ENCODE peak calls at places on chromosomes 5 and 9, in five cellular contexts. One of them, this sample, is unnamed.

GRCh38 chr5:99102073-99102697 is 173.4 kb upstream of the CHD1 start:
- DNase-seq in ascending aorta: no peak
- DNase-seq in prostate gland: no peak
- DNase-seq in astrocyte of the spinal cord: no peak
- DNase-seq in kidney: no peak
- DNase-seq in this sample: no peak

GRCh38 chr9:37529111-37529510 is 43.4 kb downstream of the POLR1E start:
- DNase-seq in ascending aorta: no peak
- DNase-seq in prostate gland: peak; percentile 13
- DNase-seq in astrocyte of the spinal cord: peak; percentile 7
- DNase-seq in kidney: peak; percentile 82
- DNase-seq in this sample: no peak

GRCh38 chr5:41885286-41885685 is 15.1 kb upstream of the OXCT1 start:
- DNase-seq in ascending aorta: no peak
- DNase-seq in prostate gland: no peak
- DNase-seq in astrocyte of the spinal cord: no peak
- DNase-seq in kidney: no peak
- DNase-seq in this sample: no peak

GRCh38 chr5:133866903-133867245 is 101.6 kb downstream of the C5orf15 start:
- DNase-seq in ascending aorta: no peak
- DNase-seq in prostate gland: no peak
- DNase-seq in astrocyte of the spinal cord: no peak
- DNase-seq in kidney: no peak
- DNase-seq in this sample: no peak

GRCh38 chr9:88660611-88661010 is 125.6 kb downstream of the NXNL2 start:
- DNase-seq in ascending aorta: no peak
- DNase-seq in prostate gland: no peak
- DNase-seq in astrocyte of the spinal cord: no peak
- DNase-seq in kidney: no peak
- DNase-seq in this sample: no peak

GRCh38 chr5:134079748-134080581 is 34.5 kb upstream of the TCF7 start:
- DNase-seq in ascending aorta: no peak
- DNase-seq in prostate gland: no peak
- DNase-seq in astrocyte of the spinal cord: no peak
- DNase-seq in kidney: no peak
- DNase-seq in this sample: no peak

GRCh38 chr5:168788786-168789185 is 209.6 kb upstream of the PANK3 start:
- DNase-seq in ascending aorta: no peak
- DNase-seq in prostate gland: no peak
- DNase-seq in astrocyte of the spinal cord: no peak
- DNase-seq in kidney: no peak
- DNase-seq in this sample: no peak

GRCh38 chr9:134618163-134618822 is 23.3 kb upstream of the COL5A1 start:
- DNase-seq in ascending aorta: peak; percentile 54
- DNase-seq in prostate gland: no peak
- DNase-seq in astrocyte of the spinal cord: no peak
- DNase-seq in kidney: peak; percentile 69
- DNase-seq in this sample: no peak

GRCh38 chr9:86885232-86885631 is 62.1 kb downstream of the GAS1 start:
- DNase-seq in ascending aorta: no peak
- DNase-seq in prostate gland: no peak
- DNase-seq in astrocyte of the spinal cord: no peak
- DNase-seq in kidney: no peak
- DNase-seq in this sample: no peak

GRCh38 chr9:109253637-109254284 is 67.1 kb downstream of the EPB41L4B start:
- DNase-seq in ascending aorta: no peak
- DNase-seq in prostate gland: peak; percentile 42
- DNase-seq in astrocyte of the spinal cord: peak; percentile 77
- DNase-seq in kidney: no peak
- DNase-seq in this sample: no peak

GRCh38 chr9:137462396-137463193 is 3.5 kb upstream of the NSMF start:
- DNase-seq in ascending aorta: peak; percentile 61
- DNase-seq in prostate gland: no peak
- DNase-seq in astrocyte of the spinal cord: no peak
- DNase-seq in kidney: peak; percentile 77
- DNase-seq in this sample: no peak

GRCh38 chr9:219670-220365 is 5.2 kb downstream of the DOCK8 start:
- DNase-seq in ascending aorta: no peak
- DNase-seq in prostate gland: no peak
- DNase-seq in astrocyte of the spinal cord: no peak
- DNase-seq in kidney: no peak
- DNase-seq in this sample: no peak

GRCh38 chr5:6791031-6791577 is 77.9 kb downstream of the TENT4A start:
- DNase-seq in ascending aorta: no peak
- DNase-seq in prostate gland: no peak
- DNase-seq in astrocyte of the spinal cord: no peak
- DNase-seq in kidney: no peak
- DNase-seq in this sample: no peak

GRCh38 chr5:63959177-63959982 is 2.9 kb downstream of the HTR1A start:
- DNase-seq in ascending aorta: no peak
- DNase-seq in prostate gland: no peak
- DNase-seq in astrocyte of the spinal cord: no peak
- DNase-seq in kidney: peak; percentile 46
- DNase-seq in this sample: no peak

DNA sequence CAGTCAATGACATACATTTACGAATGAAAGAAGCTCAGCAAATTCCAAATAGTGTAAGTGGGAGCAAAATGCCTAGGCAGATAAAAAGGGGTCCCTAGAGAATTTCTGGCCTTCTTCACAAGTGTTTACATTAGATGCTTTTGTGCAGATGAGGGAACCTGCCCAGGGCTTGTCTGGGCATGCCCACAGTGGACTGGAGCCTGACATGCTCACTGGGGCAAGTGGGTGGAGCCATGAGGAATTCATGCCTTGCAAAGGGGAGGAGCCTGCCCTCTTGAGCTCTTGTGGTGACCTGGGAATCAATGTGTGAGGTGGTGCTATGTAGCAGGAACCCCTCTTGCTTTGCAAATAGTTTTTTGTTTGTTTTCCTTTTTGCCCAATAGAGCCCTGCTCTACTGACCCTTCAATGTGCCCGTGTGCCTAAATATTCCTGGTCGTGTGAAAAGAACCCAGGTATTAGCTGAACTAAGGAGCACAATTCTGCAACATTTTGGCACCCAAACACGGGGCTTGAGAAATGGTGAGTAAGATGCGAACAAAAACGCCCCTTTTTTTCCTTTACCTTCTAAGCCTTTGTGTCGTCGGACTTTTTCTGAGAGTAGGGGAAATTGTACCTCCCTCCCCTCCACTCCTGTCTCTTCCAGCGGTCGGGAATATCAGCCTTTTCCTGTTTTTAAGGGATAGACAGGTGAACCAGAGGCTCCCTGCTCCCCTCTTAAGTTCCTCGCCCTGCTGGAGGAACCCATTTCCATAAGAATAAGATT is 433.8 kb upstream of the CDH9 start:
- DNase-seq in ascending aorta: no peak
- DNase-seq in prostate gland: no peak
- DNase-seq in astrocyte of the spinal cord: peak; percentile 2
- DNase-seq in kidney: no peak
- DNase-seq in this sample: peak; percentile 47
- H3K4me3 ChIP-seq in ascending aorta: no peak overlapping the region
- H3K4me3 ChIP-seq in prostate gland: no peak overlapping the region
- H3K4me3 ChIP-seq in astrocyte of the spinal cord: no peak overlapping the region
- H3K4me3 ChIP-seq in kidney: no peak overlapping the region
- H3K4me3 ChIP-seq in this sample: peak overlapping the region; percentile 24

DNA sequence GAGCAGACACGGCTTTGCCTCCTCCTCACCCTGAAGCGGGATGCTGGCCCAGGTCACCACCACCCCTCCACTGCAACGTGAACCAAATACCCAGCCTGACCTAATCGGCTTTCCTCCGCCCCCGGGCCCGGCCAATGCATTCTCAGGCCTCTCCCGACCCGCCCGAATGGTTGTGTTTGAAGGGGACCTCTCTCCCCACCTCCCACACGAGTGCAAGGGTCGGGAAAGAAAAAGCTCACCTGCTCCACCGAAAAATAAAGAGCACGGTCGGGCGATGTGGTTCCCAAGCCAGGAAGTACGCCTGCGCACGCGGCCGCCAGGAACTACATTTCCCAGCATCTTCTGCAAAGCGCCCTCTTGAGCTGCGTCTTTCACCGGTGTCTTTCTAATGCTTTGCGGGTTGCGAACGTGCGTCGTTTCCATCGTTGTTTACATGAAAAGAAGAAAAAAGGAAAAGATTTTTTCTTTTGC is at the start of gene ZNF883:
- DNase-seq in ascending aorta: no peak
- DNase-seq in prostate gland: no peak
- DNase-seq in astrocyte of the spinal cord: peak; percentile 71
- DNase-seq in kidney: peak; percentile 79
- DNase-seq in this sample: peak; percentile 25
- H3K4me3 ChIP-seq in ascending aorta: peak within 1 kb of the TSS; percentile 31
- H3K4me3 ChIP-seq in prostate gland: no peak within 1 kb of the TSS
- H3K4me3 ChIP-seq in astrocyte of the spinal cord: peak within 1 kb of the TSS; percentile 55
- H3K4me3 ChIP-seq in kidney: peak within 1 kb of the TSS; percentile 39
- H3K4me3 ChIP-seq in this sample: peak within 1 kb of the TSS; percentile 52

DNA sequence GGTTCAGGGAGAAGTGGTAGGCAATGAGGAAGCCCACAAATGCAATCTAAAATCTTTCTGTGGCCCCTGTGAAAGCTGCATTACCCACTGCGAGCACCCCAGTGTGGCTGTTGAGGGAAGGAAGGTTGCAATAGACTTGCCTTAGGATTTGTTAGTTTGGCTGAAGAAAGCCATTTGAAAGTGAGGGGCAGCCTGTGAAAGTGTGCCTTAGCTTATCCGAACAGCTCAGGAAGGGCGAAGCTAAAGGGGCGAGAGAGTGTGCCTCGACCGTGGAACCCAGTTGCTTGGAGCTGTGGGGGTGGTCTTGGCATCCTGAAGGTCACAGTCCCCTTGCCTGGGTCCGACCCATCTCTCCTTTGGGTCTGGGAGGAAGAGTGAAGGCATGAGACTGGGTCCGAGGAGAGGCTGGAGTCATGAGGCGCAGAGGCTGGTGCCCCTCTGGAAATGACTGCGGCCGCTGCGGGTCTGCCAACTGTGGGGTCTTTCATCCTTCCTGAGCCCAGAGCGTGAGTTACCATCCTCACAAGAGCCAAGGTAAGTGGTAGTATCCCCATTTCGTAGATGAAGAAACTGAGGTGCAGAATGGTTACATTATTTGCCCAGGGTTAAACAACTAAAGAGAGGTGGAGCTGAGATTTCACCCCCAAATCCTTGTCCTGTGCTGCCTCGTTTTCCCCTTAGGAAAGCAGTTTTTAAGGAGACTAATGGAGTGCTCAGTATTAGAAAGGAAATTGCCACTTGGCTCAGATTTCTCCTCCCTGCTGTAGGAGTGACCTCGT is 24.4 kb downstream of the SLC25A25 start:
- DNase-seq in ascending aorta: no peak
- DNase-seq in prostate gland: no peak
- DNase-seq in astrocyte of the spinal cord: no peak
- DNase-seq in kidney: peak; percentile 60
- DNase-seq in this sample: no peak
- H3K4me3 ChIP-seq in ascending aorta: no peak overlapping the region
- H3K4me3 ChIP-seq in prostate gland: no peak overlapping the region
- H3K4me3 ChIP-seq in astrocyte of the spinal cord: peak overlapping the region; percentile 49
- H3K4me3 ChIP-seq in kidney: no peak overlapping the region
- H3K4me3 ChIP-seq in this sample: peak overlapping the region; percentile 49

GRCh38 chr9:113350338-113350672 is 964 bp downstream of the BSPRY start:
- DNase-seq in ascending aorta: no peak
- DNase-seq in prostate gland: no peak
- DNase-seq in astrocyte of the spinal cord: no peak
- DNase-seq in kidney: no peak
- DNase-seq in this sample: no peak
- H3K4me3 ChIP-seq in ascending aorta: peak overlapping the region; percentile 46
- H3K4me3 ChIP-seq in prostate gland: no peak overlapping the region
- H3K4me3 ChIP-seq in astrocyte of the spinal cord: no peak overlapping the region
- H3K4me3 ChIP-seq in kidney: peak overlapping the region; percentile 76
- H3K4me3 ChIP-seq in this sample: no peak overlapping the region

DNA sequence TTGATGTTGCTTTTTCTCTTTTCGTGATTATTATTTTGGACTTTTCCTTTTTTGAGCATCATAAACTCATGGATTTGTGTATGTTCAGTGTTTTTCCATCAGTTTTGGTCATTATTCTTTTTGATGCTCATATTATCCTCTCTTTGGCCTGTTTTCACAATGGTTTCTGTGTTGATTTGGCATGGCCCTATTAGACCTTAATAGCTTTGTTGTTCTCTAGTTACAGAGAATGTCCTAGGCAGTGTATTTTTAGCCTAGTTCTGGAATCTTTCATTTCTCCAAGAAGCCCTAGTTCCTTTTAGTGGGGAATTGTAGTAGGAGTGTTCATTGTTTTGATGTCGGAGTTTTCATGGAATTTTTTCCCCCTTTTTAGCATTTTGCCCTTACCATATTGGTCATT is 41.3 kb upstream of the ROPN1L start:
- DNase-seq in ascending aorta: no peak
- DNase-seq in prostate gland: no peak
- DNase-seq in astrocyte of the spinal cord: no peak
- DNase-seq in kidney: no peak
- DNase-seq in this sample: no peak
- H3K4me3 ChIP-seq in ascending aorta: no peak overlapping the region
- H3K4me3 ChIP-seq in prostate gland: no peak overlapping the region
- H3K4me3 ChIP-seq in astrocyte of the spinal cord: no peak overlapping the region
- H3K4me3 ChIP-seq in kidney: no peak overlapping the region
- H3K4me3 ChIP-seq in this sample: no peak overlapping the region

DNA sequence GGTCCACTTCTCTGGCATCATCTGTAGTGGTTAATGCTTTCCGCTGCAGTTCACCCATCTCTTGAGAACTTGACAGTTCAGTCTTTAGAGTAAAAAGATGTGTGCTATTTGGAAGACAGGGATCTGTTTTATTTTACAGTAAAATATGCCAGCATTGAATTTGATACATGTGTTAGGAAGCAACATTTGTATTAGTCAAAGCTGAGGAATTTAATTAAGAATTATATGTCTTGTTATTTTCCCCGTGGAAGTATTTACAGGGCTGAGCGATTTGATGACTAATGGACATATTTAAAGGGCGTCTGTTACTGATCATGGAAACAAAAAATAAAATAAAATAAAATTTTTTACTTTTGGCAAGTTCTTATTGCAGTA is 101.3 kb downstream of the PAM start:
- DNase-seq in ascending aorta: no peak
- DNase-seq in prostate gland: no peak
- DNase-seq in astrocyte of the spinal cord: peak; percentile 41
- DNase-seq in kidney: no peak
- DNase-seq in this sample: no peak
- H3K4me3 ChIP-seq in ascending aorta: no peak overlapping the region
- H3K4me3 ChIP-seq in prostate gland: no peak overlapping the region
- H3K4me3 ChIP-seq in astrocyte of the spinal cord: no peak overlapping the region
- H3K4me3 ChIP-seq in kidney: no peak overlapping the region
- H3K4me3 ChIP-seq in this sample: no peak overlapping the region

GRCh38 chr9:35835216-35835604 is 6.2 kb downstream of the TMEM8B start:
- DNase-seq in ascending aorta: no peak
- DNase-seq in prostate gland: no peak
- DNase-seq in astrocyte of the spinal cord: no peak
- DNase-seq in kidney: no peak
- DNase-seq in this sample: no peak
- H3K4me3 ChIP-seq in ascending aorta: no peak overlapping the region
- H3K4me3 ChIP-seq in prostate gland: no peak overlapping the region
- H3K4me3 ChIP-seq in astrocyte of the spinal cord: no peak overlapping the region
- H3K4me3 ChIP-seq in kidney: no peak overlapping the region
- H3K4me3 ChIP-seq in this sample: no peak overlapping the region

DNA sequence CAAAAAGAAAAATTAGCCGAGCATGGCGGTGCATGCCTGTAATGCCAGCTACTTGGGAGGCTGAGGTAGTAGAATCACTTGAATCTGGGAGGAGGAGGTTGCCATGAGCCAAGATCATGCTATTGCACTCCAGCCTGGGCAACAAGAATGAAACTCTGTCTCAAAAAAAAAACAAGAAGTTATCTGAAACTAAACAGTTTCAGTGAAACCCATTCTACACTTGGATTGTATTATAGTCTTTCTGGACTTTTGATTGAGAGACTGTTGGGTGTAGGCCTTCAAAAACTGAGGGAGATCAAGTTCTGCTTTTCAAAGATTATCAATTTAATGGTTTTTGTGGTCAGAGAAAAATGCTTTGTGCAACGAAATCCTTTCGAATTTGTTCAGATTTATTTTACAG is 34.6 kb upstream of the SPINK5 start:
- DNase-seq in ascending aorta: no peak
- DNase-seq in prostate gland: no peak
- DNase-seq in astrocyte of the spinal cord: no peak
- DNase-seq in kidney: no peak
- DNase-seq in this sample: no peak
- H3K4me3 ChIP-seq in ascending aorta: no peak overlapping the region
- H3K4me3 ChIP-seq in prostate gland: no peak overlapping the region
- H3K4me3 ChIP-seq in astrocyte of the spinal cord: no peak overlapping the region
- H3K4me3 ChIP-seq in kidney: no peak overlapping the region
- H3K4me3 ChIP-seq in this sample: no peak overlapping the region

This sample was measured in skeletal muscle cell.